ENCODE peak calls at places on chromosomes 13 and 19, in four cellular contexts. H is sigmoid colon, Y is breast epithelium, D is thoracic aorta. T is an unnamed sample.
A peak's percentile ranks its signal among the peaks of the same experiment; 100 is the strongest.

GRCh38 chr19:29079331-29079730 is 133.6 kb downstream of the UQCRFS1 start:
- DNase-seq in D (no peak), Y (no peak), H (no peak), T (no peak)

GRCh38 chr13:101398920-101399319 is 17.4 kb downstream of the NALCN start:
- DNase-seq in D (no peak), Y (no peak), H (no peak), T (no peak)

GRCh38 chr19:50293263-50294004 is 35.7 kb downstream of the KCNC3 start:
- DNase-seq in Y (no peak), H (no peak), D (no peak), T (no peak)

GRCh38 chr19:50198431-50199253 is 4.8 kb upstream of the MYH14 start:
- DNase-seq in D (no peak), H (no peak), Y (no peak), T (no peak)

GRCh38 chr19:5130371-5131030 is 161.6 kb downstream of the KDM4B start:
- DNase-seq in Y (no peak), H (no peak), D (no peak), T (no peak)

GRCh38 chr13:102399791-102400618 is 1.8 kb downstream of the FGF14 start:
- DNase-seq in H (peak; percentile 65), Y (no peak), D (no peak), T (peak; percentile 37)

GRCh38 chr19:41353466-41354342 is at the start of gene TGFB1:
- DNase-seq in H (peak; percentile 96), D (peak; percentile 49), Y (peak; percentile 78), T (peak; percentile 94)

GRCh38 chr13:49098198-49098597 is 121.9 kb upstream of the MLNR start:
- DNase-seq in D (peak; percentile 30), H (no peak), Y (no peak), T (no peak)

GRCh38 chr13:45086484-45086883 is 33.8 kb upstream of the GTF2F2 start:
- DNase-seq in H (no peak), D (no peak), Y (no peak), T (no peak)

GRCh38 chr13:99067160-99067985 is 89.5 kb upstream of the DOCK9 start:
- DNase-seq in Y (no peak), H (no peak), D (no peak), T (no peak)

GRCh38 chr13:36998624-36999041 is 507 bp downstream of the ALG5 start:
- DNase-seq in H (no peak), Y (no peak), D (no peak), T (peak; percentile 49)

GRCh38 chr19:7611541-7612279 is 16.0 kb downstream of the CAMSAP3 start:
- DNase-seq in Y (no peak), D (no peak), H (no peak), T (no peak)

GRCh38 chr19:5903054-5903501 is 512 bp downstream of the NDUFA11 start:
- DNase-seq in H (no peak), Y (no peak), D (no peak), T (no peak)

GRCh38 chr13:40644838-40645620 is 21.4 kb downstream of the FOXO1 start:
- DNase-seq in H (no peak), D (no peak), Y (no peak), T (no peak)

GRCh38 chr19:42306646-42307045 is 4.2 kb upstream of the PAFAH1B3 start:
- DNase-seq in H (no peak), D (no peak), Y (no peak), T (no peak)

GRCh38 chr19:24159707-24160106 is 72.7 kb downstream of the ZNF254 start:
- DNase-seq in H (no peak), Y (no peak), D (no peak), T (no peak)

GRCh38 chr19:49106648-49107135 is 7.5 kb upstream of the LIN7B start:
- DNase-seq in H (no peak), D (no peak), Y (no peak), T (peak; percentile 71)

GRCh38 chr19:40594657-40595077 is 6.5 kb upstream of the LTBP4 start:
- DNase-seq in Y (no peak), H (no peak), D (no peak), T (no peak)

GRCh38 chr13:110428281-110428680 is 121.2 kb downstream of the COL4A2 start:
- DNase-seq in Y (no peak), H (no peak), D (no peak), T (no peak)

GRCh38 chr19:1947651-1948209 is 6.8 kb downstream of the CSNK1G2 start:
- DNase-seq in Y (no peak), H (no peak), D (no peak), T (no peak)

GRCh38 chr19:39871886-39872866 is 26.0 kb upstream of the FBL start:
- DNase-seq in H (no peak), D (no peak), Y (no peak), T (no peak)

GRCh38 chr13:108357228-108357627 is 87.7 kb downstream of the TNFSF13B start:
- DNase-seq in D (no peak), H (no peak), Y (no peak), T (no peak)

GRCh38 chr13:95185851-95186250 is 115.4 kb downstream of the ABCC4 start:
- DNase-seq in Y (no peak), D (no peak), H (no peak), T (no peak)

GRCh38 chr13:51731759-51732158 is 72.2 kb downstream of the DHRS12 start:
- DNase-seq in H (no peak), D (no peak), Y (no peak), T (no peak)

GRCh38 chr13:29844441-29844840 is 6.0 kb downstream of the UBL3 start:
- DNase-seq in D (no peak), Y (no peak), H (no peak), T (no peak)

GRCh38 chr13:113144255-113144629 is 14.2 kb upstream of the PROZ start:
- DNase-seq in D (no peak), H (no peak), Y (no peak), T (no peak)

GRCh38 chr13:80979035-80979641 is 638.2 kb upstream of the SPRY2 start:
- DNase-seq in H (no peak), Y (no peak), D (no peak), T (peak; percentile 38)

GRCh38 chr19:11581740-11582139 is 4.3 kb upstream of the ACP5 start:
- DNase-seq in H (no peak), D (no peak), Y (no peak), T (no peak)

GRCh38 chr19:49114630-49115363 is 627 bp downstream of the LIN7B start:
- DNase-seq in D (no peak), H (peak; percentile 83), Y (no peak), T (peak; percentile 77)

GRCh38 chr19:43674630-43674982 is 4.6 kb upstream of the PLAUR start:
- DNase-seq in Y (no peak), H (no peak), D (no peak), T (no peak)

GRCh38 chr19:916645-917322 is 349 bp upstream of the KISS1R start:
- DNase-seq in D (no peak), Y (no peak), H (no peak), T (no peak)

GRCh38 chr13:69178000-69178399 is 929.6 kb upstream of the ATXN8OS start:
- DNase-seq in Y (no peak), H (no peak), D (no peak), T (no peak)

GRCh38 chr19:20167020-20167644 is at the start of gene ZNF486:
- DNase-seq in H (peak; percentile 98), Y (peak; percentile 99), D (peak; percentile 97), T (peak; percentile 93)

GRCh38 chr19:20165971-20166592 is 932 bp upstream of the ZNF486 start:
- DNase-seq in D (no peak), Y (no peak), H (no peak), T (no peak)

DNA sequence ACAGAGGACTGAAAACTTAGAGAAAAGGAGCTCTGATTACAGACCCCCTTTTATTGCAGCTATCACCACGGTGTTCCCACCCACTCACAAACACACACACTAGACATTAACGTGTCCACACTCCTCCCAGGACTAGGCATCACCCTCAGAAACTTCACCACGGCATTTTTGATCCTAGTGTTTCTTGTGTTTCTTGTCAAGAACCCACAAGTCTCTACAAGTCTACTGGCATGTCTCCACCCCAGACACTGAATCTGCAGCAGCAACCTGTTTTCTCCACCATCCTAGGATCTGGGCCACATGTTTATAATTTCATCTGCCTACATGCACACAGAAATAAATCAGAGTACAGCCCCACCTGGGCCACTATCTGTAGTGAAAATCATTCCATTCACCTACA is 4.3 kb downstream of the ZNF486 start:
- DNase-seq in D (no peak), H (no peak), Y (no peak), T (no peak)
- H3K27me3 ChIP-seq in D (no peaks in the 10 kb centered on the region), H (no peaks in the 10 kb centered on the region), Y (no peaks in the 10 kb centered on the region), T (no peaks in the 10 kb centered on the region)

DNA sequence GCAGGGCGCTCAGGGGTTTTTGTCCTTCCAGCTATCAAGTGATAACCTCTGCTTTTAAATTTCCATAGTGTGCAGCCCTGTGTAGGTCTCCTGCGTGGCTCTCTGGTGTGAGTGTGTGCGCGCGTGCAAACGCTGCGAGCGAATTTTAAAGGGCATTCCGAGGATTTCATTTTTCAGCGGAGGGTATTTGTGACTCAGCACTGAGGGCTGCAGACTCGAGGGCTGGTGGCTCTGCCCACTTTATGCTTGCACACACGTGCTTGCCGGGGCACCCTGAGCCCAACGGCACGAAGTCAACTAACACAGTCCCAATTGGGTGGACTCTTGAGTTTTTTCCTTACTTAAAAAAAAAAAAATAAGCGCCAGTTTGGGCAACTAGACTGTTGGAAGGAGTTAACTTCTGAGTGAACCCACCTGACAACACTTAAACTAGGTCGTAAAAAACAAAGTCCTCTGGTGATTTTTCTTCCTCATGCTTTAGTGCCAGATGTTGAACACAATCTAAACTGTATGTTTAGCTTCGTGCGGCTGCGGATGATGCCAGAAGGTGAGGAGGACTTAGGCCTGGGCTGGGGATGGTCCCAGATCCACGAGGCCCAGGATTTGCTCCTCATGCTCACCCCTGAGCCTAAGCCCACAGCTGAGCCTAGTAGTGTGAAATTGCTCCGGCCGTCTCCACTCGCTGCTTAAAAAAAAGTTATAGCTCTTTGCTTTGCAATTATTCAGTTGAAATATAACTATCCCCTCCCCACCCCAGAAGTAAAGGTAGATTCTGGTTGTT is 2.1 kb downstream of the FGF9 start:
- DNase-seq in H (no peak), Y (no peak), D (no peak), T (no peak)
- H3K4me1 ChIP-seq in H (no peaks in the 10 kb centered on the region), Y (peaks cover 9% of the 10 kb centered on the region), D (peaks cover 35% of the 10 kb centered on the region), T (peaks cover 54% of the 10 kb centered on the region)

GRCh38 chr19:35334064-35334753 is 5.2 kb downstream of the CD22 start:
- DNase-seq in H (no peak), D (no peak), Y (no peak), T (no peak)

GRCh38 chr19:35332817-35333216 is 3.8 kb downstream of the CD22 start:
- DNase-seq in D (no peak), Y (no peak), H (no peak), T (no peak)

GRCh38 chr19:35337984-35338296 is 9.0 kb downstream of the CD22 start:
- DNase-seq in H (no peak), Y (no peak), D (no peak), T (no peak)

GRCh38 chr19:35337081-35337983 is 8.3 kb downstream of the CD22 start:
- DNase-seq in D (no peak), H (no peak), Y (no peak), T (no peak)

GRCh38 chr19:35336166-35336955 is 7.4 kb downstream of the CD22 start:
- DNase-seq in Y (no peak), H (no peak), D (no peak), T (no peak)
- H3K27me3 ChIP-seq in Y (no peaks in the 10 kb centered on the region), H (peaks cover 23% of the 10 kb centered on the region), D (no peaks in the 10 kb centered on the region), T (peaks cover 15% of the 10 kb centered on the region)

GRCh38 chr19:16088985-16089846 is 12.9 kb downstream of the TPM4 start:
- DNase-seq in Y (no peak), H (no peak), D (no peak), T (no peak)

GRCh38 chr19:16085115-16085514 is 8.8 kb downstream of the TPM4 start:
- DNase-seq in Y (no peak), H (no peak), D (no peak), T (peak; percentile 72)

GRCh38 chr19:16091546-16092475 is 15.5 kb downstream of the TPM4 start:
- DNase-seq in Y (no peak), H (no peak), D (no peak), T (no peak)

GRCh38 chr19:16087940-16088339 is 11.6 kb downstream of the TPM4 start:
- DNase-seq in Y (no peak), H (no peak), D (no peak), T (no peak)

GRCh38 chr19:16088351-16088984 is 12.2 kb downstream of the TPM4 start:
- DNase-seq in D (no peak), Y (no peak), H (peak; percentile 73), T (peak; percentile 66)
- H3K4me1 ChIP-seq in D (peaks cover 4% of the 10 kb centered on the region), Y (peaks cover 7% of the 10 kb centered on the region), H (no peaks in the 10 kb centered on the region), T (peaks cover 60% of the 10 kb centered on the region)